ENCODE peak calls at places on chromosomes 6 and 20, in five cellular contexts. One of them, this sample, is unnamed.

GRCh38 chr6:37381579-37381978 is 27.8 kb downstream of the RNF8 start:
- DNase-seq in AML-193: peak; percentile 77
- DNase-seq in Daoy: peak; percentile 52
- DNase-seq in NCI-H524: peak; percentile 66
- DNase-seq in HTR-8/SVneo: peak; percentile 47
- DNase-seq in this sample: peak; percentile 54

GRCh38 chr6:39416728-39417127 is 94.2 kb upstream of the KCNK16 start:
- DNase-seq in AML-193: no peak
- DNase-seq in Daoy: peak; percentile 88
- DNase-seq in NCI-H524: no peak
- DNase-seq in HTR-8/SVneo: peak; percentile 78
- DNase-seq in this sample: no peak

GRCh38 chr20:3621111-3621510 is 42.1 kb downstream of the GFRA4 start:
- DNase-seq in AML-193: no peak
- DNase-seq in Daoy: no peak
- DNase-seq in NCI-H524: no peak
- DNase-seq in HTR-8/SVneo: no peak
- DNase-seq in this sample: no peak

GRCh38 chr20:53040678-53041674 is 68.8 kb downstream of the TSHZ2 start:
- DNase-seq in AML-193: no peak
- DNase-seq in Daoy: peak; percentile 84
- DNase-seq in NCI-H524: peak; percentile 10
- DNase-seq in HTR-8/SVneo: no peak
- DNase-seq in this sample: no peak

GRCh38 chr6:7195330-7196018 is 87.7 kb downstream of the RREB1 start:
- DNase-seq in AML-193: no peak
- DNase-seq in Daoy: no peak
- DNase-seq in NCI-H524: no peak
- DNase-seq in HTR-8/SVneo: no peak
- DNase-seq in this sample: no peak

GRCh38 chr20:39823239-39823638 is 861.1 kb downstream of the DHX35 start:
- DNase-seq in AML-193: no peak
- DNase-seq in Daoy: peak; percentile 68
- DNase-seq in NCI-H524: no peak
- DNase-seq in HTR-8/SVneo: peak; percentile 17
- DNase-seq in this sample: no peak

GRCh38 chr20:46344488-46345162 is 36.3 kb upstream of the CDH22 start:
- DNase-seq in AML-193: no peak
- DNase-seq in Daoy: no peak
- DNase-seq in NCI-H524: no peak
- DNase-seq in HTR-8/SVneo: no peak
- DNase-seq in this sample: no peak

GRCh38 chr6:166904101-166904746 is 52.1 kb downstream of the RNASET2 start:
- DNase-seq in AML-193: no peak
- DNase-seq in Daoy: peak; percentile 21
- DNase-seq in NCI-H524: peak; percentile 78
- DNase-seq in HTR-8/SVneo: no peak
- DNase-seq in this sample: no peak

GRCh38 chr20:38833857-38834164 is 28.3 kb downstream of the PPP1R16B start:
- DNase-seq in AML-193: no peak
- DNase-seq in Daoy: no peak
- DNase-seq in NCI-H524: no peak
- DNase-seq in HTR-8/SVneo: no peak
- DNase-seq in this sample: no peak

GRCh38 chr20:12555369-12555768 is 453.4 kb upstream of the SPTLC3 start:
- DNase-seq in AML-193: no peak
- DNase-seq in Daoy: peak; percentile 6
- DNase-seq in NCI-H524: no peak
- DNase-seq in HTR-8/SVneo: no peak
- DNase-seq in this sample: no peak

GRCh38 chr6:161393839-161394364 is 120.0 kb upstream of the AGPAT4 start:
- DNase-seq in AML-193: peak; percentile 81
- DNase-seq in Daoy: peak; percentile 89
- DNase-seq in NCI-H524: peak; percentile 62
- DNase-seq in HTR-8/SVneo: peak; percentile 69
- DNase-seq in this sample: peak; percentile 86

GRCh38 chr6:38396209-38396608 is 243.5 kb downstream of the BTBD9 start:
- DNase-seq in AML-193: no peak
- DNase-seq in Daoy: no peak
- DNase-seq in NCI-H524: no peak
- DNase-seq in HTR-8/SVneo: no peak
- DNase-seq in this sample: no peak

GRCh38 chr6:335572-335971 is 43.3 kb downstream of the DUSP22 start:
- DNase-seq in AML-193: no peak
- DNase-seq in Daoy: no peak
- DNase-seq in NCI-H524: no peak
- DNase-seq in HTR-8/SVneo: no peak
- DNase-seq in this sample: no peak

This sample was measured in HCEC 1CT.